ENCODE peak calls at places on chromosomes 16 and 17, in six cellular contexts. D is heart left ventricle; G is AG08395; K is stimulated activated CD4-positive, alpha-beta T cell treated with anti-CD3 and anti-CD28 coated beads, Interleukin-2, amount 100 ng/mL, for 24 hours; F is foreskin melanocyte; I is T-cell. V is an unnamed sample.

GRCh38 chr16:85617948-85618347 is 4.8 kb downstream of the GSE1 start:
- DNase-seq in D (no peak), G (no peak), K (no peak), F (no peak), I (no peak), V (no peak)

GRCh38 chr16:89779917-89780316 is 36.5 kb downstream of the FANCA start:
- DNase-seq in D (no peak), G (no peak), K (no peak), F (no peak), I (no peak), V (no peak)

GRCh38 chr17:79202476-79202875 is 127.9 kb downstream of the ENGASE start:
- DNase-seq in D (no peak), G (no peak), K (no peak), F (no peak), I (no peak), V (no peak)

GRCh38 chr16:4190086-4190485 is 51.8 kb downstream of the SRL start:
- DNase-seq in D (no peak), G (no peak), K (no peak), F (no peak), I (no peak), V (no peak)

GRCh38 chr17:82392209-82392920 is 20.8 kb downstream of the UTS2R start:
- DNase-seq in D (no peak), G (no peak), K (no peak), F (no peak), I (no peak), V (no peak)

GRCh38 chr17:73719588-73720071 is 75.4 kb upstream of the SDK2 start:
- DNase-seq in D (peak), G (no peak), K (no peak), F (peak), I (no peak), V (no peak)

GRCh38 chr16:75043175-75043937 is 44.5 kb downstream of the ZNRF1 start:
- DNase-seq in D (no peak), G (no peak), K (no peak), F (no peak), I (no peak), V (no peak)

GRCh38 chr17:17108681-17109049 is 66.4 kb downstream of the MPRIP start:
- DNase-seq in D (no peak), G (no peak), K (no peak), F (no peak), I (no peak), V (no peak)

GRCh38 chr17:82985973-82986372 is 93.4 kb upstream of the METRNL start:
- DNase-seq in D (no peak), G (peak), K (peak), F (peak), I (peak), V (peak)

GRCh38 chr17:47066841-47067682 is 88.0 kb upstream of the RPRML start:
- DNase-seq in D (peak), G (peak), K (peak), F (peak), I (peak), V (peak)

GRCh38 chr16:64858076-64858475 is 263.8 kb downstream of the CDH11 start:
- DNase-seq in D (no peak), G (peak), K (no peak), F (no peak), I (no peak), V (no peak)

GRCh38 chr16:3234543-3235541 is at the start of gene ZNF200:
- DNase-seq in D (peak), G (peak), K (peak), F (peak), I (peak), V (peak)

GRCh38 chr16:66751135-66751991 is at the start of gene DYNC1LI2:
- DNase-seq in D (peak), G (peak), K (peak), F (peak), I (peak), V (peak)

GRCh38 chr16:87463722-87464690 is 28.8 kb downstream of the ZCCHC14 start:
- DNase-seq in D (peak), G (peak), K (peak), F (peak), I (peak), V (peak)

GRCh38 chr16:56199164-56199563 is 7.9 kb downstream of the GNAO1 start:
- DNase-seq in D (no peak), G (no peak), K (no peak), F (no peak), I (no peak), V (peak)

GRCh38 chr16:50381679-50382440 is 13.1 kb upstream of the BRD7 start:
- DNase-seq in D (no peak), G (no peak), K (no peak), F (no peak), I (no peak), V (no peak)

GRCh38 chr17:49298371-49298976 is 63.6 kb downstream of the ZNF652 start:
- DNase-seq in D (no peak), G (no peak), K (no peak), F (no peak), I (no peak), V (no peak)

GRCh38 chr16:86663691-86664517 is 85.6 kb downstream of the FOXL1 start:
- DNase-seq in D (no peak), G (no peak), K (no peak), F (no peak), I (no peak), V (no peak)

GRCh38 chr17:2174471-2175293 is 119.8 kb downstream of the HIC1 start:
- DNase-seq in D (peak), G (peak), K (no peak), F (no peak), I (no peak), V (no peak)